ENCODE peak calls at places on chromosomes 1 and 21, in five cellular contexts. V is activated CD8-positive, alpha-beta T cell treated with anti-CD3 and anti-CD28 coated beads for 36 hours; S is effector memory CD8-positive, alpha-beta T cell; O is activated gamma-delta T cell treated with anti-CD3 and anti-CD28 coated beads, Interleukin-2, amount 50 U/mL, for 16 hours; D is GM23248. E is an unnamed sample.

GRCh38 chr1:2814511-2815075 is 13.1 kb upstream of the TTC34 start:
- DNase-seq in V (no peak), S (no peak), O (no peak), D (no peak), E (no peak)

GRCh38 chr1:29466258-29466657 is 229.9 kb downstream of the PTPRU start:
- DNase-seq in V (no peak), S (no peak), O (no peak), D (no peak), E (no peak)

GRCh38 chr1:20477355-20478071 is 8.5 kb downstream of the CAMK2N1 start:
- DNase-seq in V (no peak), S (no peak), O (no peak), D (peak), E (peak)

GRCh38 chr1:227926216-227926791 is 21.4 kb downstream of the WNT9A start:
- DNase-seq in V (no peak), S (no peak), O (no peak), D (no peak), E (no peak)

GRCh38 chr1:159180516-159180915 is 9.1 kb downstream of the CADM3 start:
- DNase-seq in V (no peak), S (no peak), O (no peak), D (no peak), E (no peak)

GRCh38 chr1:52238474-52238873 is 96.6 kb downstream of the ZFYVE9 start:
- DNase-seq in V (no peak), S (no peak), O (no peak), D (peak), E (peak)

GRCh38 chr1:205284420-205285144 is 37.0 kb downstream of the NUAK2 start:
- DNase-seq in V (peak), S (peak), O (peak), D (peak), E (peak)

GRCh38 chr1:30887485-30888315 is 20.9 kb downstream of the SDC3 start:
- DNase-seq in V (no peak), S (no peak), O (no peak), D (peak), E (peak)

GRCh38 chr1:107689157-107689556 is 275.8 kb downstream of the VAV3 start:
- DNase-seq in V (no peak), S (no peak), O (no peak), D (peak), E (no peak)

GRCh38 chr1:27392096-27392777 is at the start of gene GPR3:
- DNase-seq in V (peak), S (peak), O (peak), D (peak), E (peak)

GRCh38 chr21:37868896-37869295 is 47.4 kb downstream of the KCNJ6 start:
- DNase-seq in V (no peak), S (no peak), O (no peak), D (peak), E (no peak)

GRCh38 chr1:63931468-63931867 is 157.7 kb downstream of the ROR1 start:
- DNase-seq in V (no peak), S (no peak), O (no peak), D (peak), E (peak)

GRCh38 chr21:29114765-29115164 is 15.7 kb upstream of the MAP3K7CL start:
- DNase-seq in V (no peak), S (no peak), O (no peak), D (peak), E (peak)

GRCh38 chr1:156076609-156077429 is 5.4 kb downstream of the MEX3A start:
- DNase-seq in V (peak), S (no peak), O (no peak), D (no peak), E (no peak)

GRCh38 chr1:232602622-232603021 is 27.3 kb downstream of the SIPA1L2 start:
- DNase-seq in V (no peak), S (no peak), O (no peak), D (no peak), E (no peak)

GRCh38 chr1:45206808-45207624 is 611 bp upstream of the ZSWIM5 start:
- DNase-seq in V (no peak), S (no peak), O (no peak), D (no peak), E (no peak)

GRCh38 chr1:26357121-26357602 is 3.2 kb upstream of the CRYBG2 start:
- DNase-seq in V (no peak), S (no peak), O (no peak), D (no peak), E (no peak)

GRCh38 chr1:211579434-211580302 is 707 bp upstream of the SLC30A1 start:
- DNase-seq in V (no peak), S (no peak), O (no peak), D (peak), E (no peak)

GRCh38 chr1:37480125-37480466 is 5.7 kb downstream of the ZC3H12A start:
- DNase-seq in V (peak), S (peak), O (no peak), D (no peak), E (no peak)

GRCh38 chr1:236336084-236336483 is 54.3 kb upstream of the ERO1B start:
- DNase-seq in V (no peak), S (no peak), O (no peak), D (no peak), E (no peak)

GRCh38 chr1:227170361-227171166 is 147.7 kb downstream of the CDC42BPA start:
- DNase-seq in V (no peak), S (no peak), O (no peak), D (peak), E (peak)

GRCh38 chr1:244732846-244733450 is 80.0 kb downstream of the DESI2 start:
- DNase-seq in V (no peak), S (no peak), O (no peak), D (no peak), E (no peak)

GRCh38 chr1:227900571-227901051 is 47.1 kb downstream of the WNT9A start:
- DNase-seq in V (peak), S (no peak), O (no peak), D (no peak), E (no peak)

GRCh38 chr1:84720275-84720780 is 30.1 kb upstream of the SSX2IP start:
- DNase-seq in V (no peak), S (no peak), O (no peak), D (no peak), E (no peak)

GRCh38 chr1:33347650-33347992 is 26.7 kb upstream of the A3GALT2 start:
- DNase-seq in V (peak), S (no peak), O (no peak), D (peak), E (peak)

GRCh38 chr1:47782414-47783165 is 214.6 kb downstream of the TRABD2B start:
- DNase-seq in V (no peak), S (no peak), O (no peak), D (peak), E (peak)

E was measured in fibroblast of the aortic adventitia.